ENCODE peak calls at places on chromosomes 4 and X, in eight cellular contexts. R, C, E, P, L, I, Q and T are unnamed samples.
A peak's percentile ranks its signal among the peaks of the same experiment; 100 is the strongest.

GRCh38 chr4:121155893-121156292 is 8.2 kb downstream of the TNIP3 start:
- DNase-seq in Q (no peak), L (no peak), I (no peak), E (no peak), C (no peak), P (no peak), R (no peak), T (no peak)

GRCh38 chr4:93103042-93103441 is 725.5 kb upstream of the ATOH1 start:
- DNase-seq in Q (no peak), E (no peak), C (no peak), L (no peak), P (no peak), I (no peak), R (no peak), T (no peak)

GRCh38 chr4:181416966-181417365 is 826.2 kb upstream of the TENM3 start:
- DNase-seq in Q (no peak), I (no peak), R (no peak), E (no peak), P (no peak), C (no peak), L (no peak), T (no peak)

GRCh38 chr4:108130955-108131354 is 37.8 kb downstream of the LEF1 start:
- DNase-seq in I (no peak), Q (no peak), P (no peak), C (no peak), E (no peak), R (no peak), L (no peak), T (no peak)

GRCh38 chr4:21470531-21470930 is 478.0 kb downstream of the KCNIP4 start:
- DNase-seq in I (no peak), E (no peak), P (no peak), L (no peak), R (no peak), C (no peak), Q (no peak), T (no peak)

GRCh38 chr4:19850909-19851308 is 400.8 kb upstream of the SLIT2 start:
- DNase-seq in P (no peak), I (no peak), L (no peak), R (no peak), Q (no peak), E (no peak), C (no peak), T (no peak)

GRCh38 chrX:3143043-3143799 is 102.0 kb downstream of the ARSF start:
- DNase-seq in E (no peak), C (no peak), L (no peak), R (no peak), P (no peak), I (no peak), Q (no peak), T (no peak)

GRCh38 chr4:11106190-11106589 is 322.5 kb downstream of the HS3ST1 start:
- DNase-seq in Q (no peak), L (no peak), E (no peak), P (no peak), I (no peak), R (no peak), C (no peak), T (no peak)

GRCh38 chr4:7777871-7778523 is 161.7 kb downstream of the AFAP1 start:
- DNase-seq in Q (peak; percentile 3), I (no peak), C (no peak), E (no peak), L (no peak), P (no peak), R (no peak), T (no peak)

GRCh38 chr4:74045247-74045646 is 6.8 kb upstream of the CXCL3 start:
- DNase-seq in L (no peak), Q (no peak), R (no peak), P (no peak), E (no peak), I (no peak), C (no peak), T (no peak)

GRCh38 chrX:130060122-130061069 is 49.9 kb downstream of the ELF4 start:
- DNase-seq in R (peak; percentile 3), L (no peak), P (peak; percentile 80), E (peak; percentile 45), C (peak; percentile 63), I (peak; percentile 75), Q (peak; percentile 84), T (peak; percentile 53)

GRCh38 chr4:5572114-5572513 is 136.2 kb downstream of the EVC2 start:
- DNase-seq in C (no peak), L (peak; percentile 64), E (no peak), Q (no peak), R (no peak), I (no peak), P (no peak), T (no peak)

GRCh38 chrX:130125090-130125489 is 14.8 kb upstream of the ELF4 start:
- DNase-seq in Q (peak; percentile 39), E (no peak), L (no peak), I (peak; percentile 80), P (peak; percentile 59), C (peak; percentile 28), R (no peak), T (peak; percentile 88)

GRCh38 chr4:8500966-8501365 is 60.4 kb downstream of the TRMT44 start:
- DNase-seq in E (no peak), C (no peak), L (no peak), Q (no peak), P (no peak), I (no peak), R (no peak), T (no peak)

GRCh38 chr4:7422098-7422897 is 12.4 kb downstream of the PSAPL1 start:
- DNase-seq in I (no peak), E (no peak), C (no peak), P (no peak), R (no peak), L (no peak), Q (peak; percentile 16), T (peak; percentile 82)

GRCh38 chr4:24991015-24991414 is 39.7 kb downstream of the LGI2 start:
- DNase-seq in R (no peak), E (no peak), C (no peak), L (no peak), I (no peak), Q (no peak), P (peak; percentile 41), T (no peak)

GRCh38 chrX:94914235-94914634 is 1240.2 kb downstream of the FAM133A start:
- DNase-seq in R (no peak), L (no peak), C (no peak), E (no peak), I (no peak), P (peak; percentile 11), Q (no peak), T (no peak)

GRCh38 chr4:142016031-142016430 is 379.6 kb downstream of the IL15 start:
- DNase-seq in R (no peak), Q (no peak), L (no peak), I (no peak), C (no peak), E (no peak), P (no peak), T (no peak)

GRCh38 chrX:38768079-38768478 is 33.2 kb upstream of the MID1IP1 start:
- DNase-seq in E (no peak), R (no peak), P (no peak), C (no peak), I (peak; percentile 8), Q (no peak), L (no peak), T (no peak)

GRCh38 chr4:22987861-22988260 is 295.1 kb downstream of the GBA3 start:
- DNase-seq in L (no peak), E (no peak), C (no peak), Q (no peak), R (no peak), P (no peak), I (no peak), T (no peak)

GRCh38 chr4:168162604-168163003 is 70.3 kb downstream of the ANXA10 start:
- DNase-seq in L (no peak), I (peak; percentile 72), Q (no peak), C (no peak), E (no peak), P (no peak), R (no peak), T (no peak)

GRCh38 chr4:85756938-85757337 is 282.0 kb downstream of the ARHGAP24 start:
- DNase-seq in C (no peak), E (no peak), L (no peak), Q (no peak), R (no peak), I (peak; percentile 54), P (peak; percentile 44), T (no peak)

GRCh38 chrX:19514791-19515614 is at the start of gene MAP3K15:
- DNase-seq in Q (peak; percentile 29), L (no peak), R (no peak), P (no peak), I (peak; percentile 38), C (no peak), E (no peak), T (peak; percentile 83)

GRCh38 chr4:114076865-114077264 is 97.4 kb upstream of the ARSJ start:
- DNase-seq in P (no peak), E (no peak), C (no peak), I (no peak), Q (no peak), R (no peak), L (no peak), T (no peak)

GRCh38 chr4:1720163-1720983 is 750 bp downstream of the TMEM129 start:
- DNase-seq in E (no peak), P (peak; percentile 47), C (no peak), L (no peak), I (peak; percentile 54), R (no peak), Q (peak; percentile 59), T (no peak)

GRCh38 chrX:12615061-12615460 is 176.2 kb upstream of the PRPS2 start:
- DNase-seq in R (no peak), L (no peak), E (no peak), Q (no peak), P (no peak), I (no peak), C (no peak), T (no peak)

GRCh38 chrX:86322913-86323312 is 174.7 kb downstream of the DACH2 start:
- DNase-seq in C (no peak), L (no peak), P (no peak), R (no peak), I (no peak), E (no peak), Q (no peak), T (no peak)

GRCh38 chrX:53681661-53682060 is 4.9 kb downstream of the HUWE1 start:
- DNase-seq in L (no peak), E (no peak), Q (no peak), R (no peak), P (no peak), I (no peak), C (no peak), T (no peak)
- TF ChIP-seq POLR2A in L (no peak), E (no peak), Q (no peak), R (no peak), P (no peak), I (no peak), C (no peak), T (no peak)

GRCh38 chr4:54231419-54232150 is 2.5 kb downstream of the PDGFRA start:
- DNase-seq in L (no peak), R (no peak), P (peak; percentile 70), I (no peak), Q (peak; percentile 79), E (no peak), C (no peak), T (peak; percentile 94)
- H3K4me3 ChIP-seq in L (peak overlapping the region; percentile 59), R (peak overlapping the region; percentile 59), P (peak overlapping the region; percentile 36), I (no peak overlapping the region), Q (peak overlapping the region; percentile 68), E (peak overlapping the region; percentile 86), C (peak overlapping the region; percentile 48), T (peak overlapping the region; percentile 34)

GRCh38 chr4:55345980-55346850 is at the start of gene SRD5A3:
- DNase-seq in I (peak; percentile 85), E (peak; percentile 61), L (peak; percentile 93), Q (peak; percentile 85), C (peak; percentile 70), P (peak; percentile 86), R (peak; percentile 24), T (peak; percentile 64)
- TF ChIP-seq POLR2A in I (peak; percentile 56), E (peak; percentile 47), L (no peak), Q (no peak), C (no peak), P (peak; percentile 72), R (peak; percentile 76), T (no peak)

GRCh38 chrX:102711872-102712215 is 404 bp upstream of the GPRASP2 start:
- DNase-seq in E (no peak), C (no peak), Q (peak; percentile 53), L (no peak), R (no peak), I (no peak), P (no peak), T (peak; percentile 76)
- H3K4me3 ChIP-seq in E (peak overlapping the region; percentile 60), C (peak overlapping the region; percentile 57), Q (peak overlapping the region; percentile 85), L (peak overlapping the region; percentile 65), R (peak overlapping the region; percentile 58), I (no peak overlapping the region), P (peak overlapping the region; percentile 64), T (peak overlapping the region; percentile 42)